ENCODE peak calls at places on chromosome 11, in eight cellular contexts. Q, N, H, D, L, G, X and I are unnamed samples.
A peak's percentile ranks its signal among the peaks of the same experiment; 100 is the strongest.

GRCh38 chr11:76282786-76283185 is 76.5 kb upstream of the WNT11 start:
- DNase-seq in N (no peak), Q (no peak), X (no peak), G (no peak), D (no peak), H (no peak), L (no peak), I (no peak)

GRCh38 chr11:68282141-68282860 is 10.5 kb upstream of the C11orf24 start:
- DNase-seq in G (no peak), L (no peak), D (no peak), N (no peak), Q (peak; percentile 83), X (no peak), H (no peak), I (no peak)

GRCh38 chr11:12680246-12680939 is 6.2 kb downstream of the TEAD1 start:
- DNase-seq in H (peak; percentile 76), L (peak; percentile 67), G (peak; percentile 96), N (peak; percentile 81), D (no peak), X (peak; percentile 79), Q (peak; percentile 90), I (no peak)

GRCh38 chr11:65308281-65308891 is 6.3 kb upstream of the CDC42EP2 start:
- DNase-seq in D (no peak), Q (no peak), H (no peak), N (no peak), X (no peak), G (no peak), L (no peak), I (no peak)

GRCh38 chr11:37442576-37442975 is 844.5 kb upstream of the RAG2 start:
- DNase-seq in Q (peak; percentile 9), X (no peak), D (no peak), G (no peak), L (no peak), H (no peak), N (no peak), I (no peak)

GRCh38 chr11:83836883-83837654 is 550.9 kb upstream of the CCDC90B start:
- DNase-seq in Q (peak; percentile 33), D (no peak), G (peak; percentile 75), H (peak; percentile 14), L (peak; percentile 57), X (peak; percentile 19), N (peak; percentile 61), I (peak; percentile 52)

GRCh38 chr11:13091804-13092203 is 82.7 kb downstream of the RASSF10 start:
- DNase-seq in Q (no peak), H (no peak), D (no peak), G (no peak), N (no peak), L (no peak), X (no peak), I (no peak)

GRCh38 chr11:88666364-88666763 is 328.8 kb upstream of the CTSC start:
- DNase-seq in Q (no peak), X (no peak), D (no peak), H (no peak), G (no peak), L (no peak), N (no peak), I (no peak)

GRCh38 chr11:131457163-131457562 is 86.7 kb downstream of the NTM start:
- DNase-seq in L (no peak), X (no peak), H (no peak), Q (no peak), G (no peak), D (no peak), N (no peak), I (no peak)

GRCh38 chr11:105635466-105635865 is 25.6 kb downstream of the GRIA4 start:
- DNase-seq in N (no peak), G (no peak), H (no peak), X (no peak), D (no peak), Q (no peak), L (no peak), I (no peak)

GRCh38 chr11:69425444-69425843 is 56.0 kb upstream of the LINC01488 start:
- DNase-seq in Q (no peak), N (no peak), G (no peak), H (no peak), X (no peak), L (no peak), D (no peak), I (no peak)

GRCh38 chr11:35798983-35799382 is 136.4 kb downstream of the TRIM44 start:
- DNase-seq in D (no peak), N (no peak), Q (no peak), X (no peak), L (no peak), G (no peak), H (no peak), I (no peak)